ENCODE peak calls at places on chromosomes 13 and 19, in eight cellular contexts. One of them, this sample, is unnamed.

GRCh38 chr13:110912651-110913051 is 2.2 kb downstream of the ANKRD10 start:
- DNase-seq in heart right ventricle: no peak
- DNase-seq in cardiac fibroblast: peak
- DNase-seq in H4: no peak
- DNase-seq in activated B cell treated with CpG ODN at 0.5 μM for 24 hours: no peak
- DNase-seq in stimulated activated CD8-positive, alpha-beta memory T cell treated with anti-CD3 and anti-CD28 coated beads, Interleukin-4, amount 100 ng/mL, for 48 hours: no peak
- DNase-seq in activated CD4-positive, CD25-positive, alpha-beta regulatory T cell treated with anti-CD3 and anti-CD28 coated beads, Interleukin-2, amount 50 U/mL, for 16 hours: no peak
- DNase-seq in AG08395: peak
- DNase-seq in this sample: no peak

GRCh38 chr13:36673838-36674326 is at the start of gene SERTM1:
- DNase-seq in heart right ventricle: peak
- DNase-seq in cardiac fibroblast: peak
- DNase-seq in H4: no peak
- DNase-seq in activated B cell treated with CpG ODN at 0.5 μM for 24 hours: no peak
- DNase-seq in stimulated activated CD8-positive, alpha-beta memory T cell treated with anti-CD3 and anti-CD28 coated beads, Interleukin-4, amount 100 ng/mL, for 48 hours: no peak
- DNase-seq in activated CD4-positive, CD25-positive, alpha-beta regulatory T cell treated with anti-CD3 and anti-CD28 coated beads, Interleukin-2, amount 50 U/mL, for 16 hours: no peak
- DNase-seq in AG08395: no peak
- DNase-seq in this sample: peak

GRCh38 chr13:24063281-24063851 is 97.2 kb upstream of the SPATA13 start:
- DNase-seq in heart right ventricle: peak
- DNase-seq in cardiac fibroblast: no peak
- DNase-seq in H4: no peak
- DNase-seq in activated B cell treated with CpG ODN at 0.5 μM for 24 hours: no peak
- DNase-seq in stimulated activated CD8-positive, alpha-beta memory T cell treated with anti-CD3 and anti-CD28 coated beads, Interleukin-4, amount 100 ng/mL, for 48 hours: no peak
- DNase-seq in activated CD4-positive, CD25-positive, alpha-beta regulatory T cell treated with anti-CD3 and anti-CD28 coated beads, Interleukin-2, amount 50 U/mL, for 16 hours: no peak
- DNase-seq in AG08395: no peak
- DNase-seq in this sample: no peak

GRCh38 chr13:27264181-27264580 is 6.4 kb upstream of the RASL11A start:
- DNase-seq in heart right ventricle: no peak
- DNase-seq in cardiac fibroblast: peak
- DNase-seq in H4: no peak
- DNase-seq in activated B cell treated with CpG ODN at 0.5 μM for 24 hours: no peak
- DNase-seq in stimulated activated CD8-positive, alpha-beta memory T cell treated with anti-CD3 and anti-CD28 coated beads, Interleukin-4, amount 100 ng/mL, for 48 hours: no peak
- DNase-seq in activated CD4-positive, CD25-positive, alpha-beta regulatory T cell treated with anti-CD3 and anti-CD28 coated beads, Interleukin-2, amount 50 U/mL, for 16 hours: no peak
- DNase-seq in AG08395: peak
- DNase-seq in this sample: no peak

GRCh38 chr13:35833571-35834305 is 297.4 kb downstream of the DCLK1 start:
- DNase-seq in heart right ventricle: no peak
- DNase-seq in cardiac fibroblast: no peak
- DNase-seq in H4: no peak
- DNase-seq in activated B cell treated with CpG ODN at 0.5 μM for 24 hours: no peak
- DNase-seq in stimulated activated CD8-positive, alpha-beta memory T cell treated with anti-CD3 and anti-CD28 coated beads, Interleukin-4, amount 100 ng/mL, for 48 hours: no peak
- DNase-seq in activated CD4-positive, CD25-positive, alpha-beta regulatory T cell treated with anti-CD3 and anti-CD28 coated beads, Interleukin-2, amount 50 U/mL, for 16 hours: no peak
- DNase-seq in AG08395: no peak
- DNase-seq in this sample: no peak

GRCh38 chr13:101382086-101382485 is 34.2 kb downstream of the NALCN start:
- DNase-seq in heart right ventricle: no peak
- DNase-seq in cardiac fibroblast: no peak
- DNase-seq in H4: no peak
- DNase-seq in activated B cell treated with CpG ODN at 0.5 μM for 24 hours: no peak
- DNase-seq in stimulated activated CD8-positive, alpha-beta memory T cell treated with anti-CD3 and anti-CD28 coated beads, Interleukin-4, amount 100 ng/mL, for 48 hours: no peak
- DNase-seq in activated CD4-positive, CD25-positive, alpha-beta regulatory T cell treated with anti-CD3 and anti-CD28 coated beads, Interleukin-2, amount 50 U/mL, for 16 hours: no peak
- DNase-seq in AG08395: no peak
- DNase-seq in this sample: no peak

GRCh38 chr19:58212336-58213074 is 16.2 kb upstream of the ZNF544 start:
- DNase-seq in heart right ventricle: no peak
- DNase-seq in cardiac fibroblast: peak
- DNase-seq in H4: no peak
- DNase-seq in activated B cell treated with CpG ODN at 0.5 μM for 24 hours: no peak
- DNase-seq in stimulated activated CD8-positive, alpha-beta memory T cell treated with anti-CD3 and anti-CD28 coated beads, Interleukin-4, amount 100 ng/mL, for 48 hours: no peak
- DNase-seq in activated CD4-positive, CD25-positive, alpha-beta regulatory T cell treated with anti-CD3 and anti-CD28 coated beads, Interleukin-2, amount 50 U/mL, for 16 hours: no peak
- DNase-seq in AG08395: no peak
- DNase-seq in this sample: no peak

GRCh38 chr19:18264956-18265610 is 9.2 kb downstream of the IQCN start:
- DNase-seq in heart right ventricle: no peak
- DNase-seq in cardiac fibroblast: no peak
- DNase-seq in H4: no peak
- DNase-seq in activated B cell treated with CpG ODN at 0.5 μM for 24 hours: no peak
- DNase-seq in stimulated activated CD8-positive, alpha-beta memory T cell treated with anti-CD3 and anti-CD28 coated beads, Interleukin-4, amount 100 ng/mL, for 48 hours: no peak
- DNase-seq in activated CD4-positive, CD25-positive, alpha-beta regulatory T cell treated with anti-CD3 and anti-CD28 coated beads, Interleukin-2, amount 50 U/mL, for 16 hours: no peak
- DNase-seq in AG08395: no peak
- DNase-seq in this sample: no peak

GRCh38 chr19:53870485-53870844 is 2.8 kb downstream of the MYADM start:
- DNase-seq in heart right ventricle: no peak
- DNase-seq in cardiac fibroblast: no peak
- DNase-seq in H4: no peak
- DNase-seq in activated B cell treated with CpG ODN at 0.5 μM for 24 hours: peak
- DNase-seq in stimulated activated CD8-positive, alpha-beta memory T cell treated with anti-CD3 and anti-CD28 coated beads, Interleukin-4, amount 100 ng/mL, for 48 hours: no peak
- DNase-seq in activated CD4-positive, CD25-positive, alpha-beta regulatory T cell treated with anti-CD3 and anti-CD28 coated beads, Interleukin-2, amount 50 U/mL, for 16 hours: no peak
- DNase-seq in AG08395: peak
- DNase-seq in this sample: no peak

GRCh38 chr19:7888145-7888825 is at the start of gene LRRC8E:
- DNase-seq in heart right ventricle: no peak
- DNase-seq in cardiac fibroblast: peak
- DNase-seq in H4: no peak
- DNase-seq in activated B cell treated with CpG ODN at 0.5 μM for 24 hours: no peak
- DNase-seq in stimulated activated CD8-positive, alpha-beta memory T cell treated with anti-CD3 and anti-CD28 coated beads, Interleukin-4, amount 100 ng/mL, for 48 hours: peak
- DNase-seq in activated CD4-positive, CD25-positive, alpha-beta regulatory T cell treated with anti-CD3 and anti-CD28 coated beads, Interleukin-2, amount 50 U/mL, for 16 hours: no peak
- DNase-seq in AG08395: peak
- DNase-seq in this sample: no peak

GRCh38 chr13:51325837-51326236 is 13.7 kb upstream of the SERPINE3 start:
- DNase-seq in heart right ventricle: no peak
- DNase-seq in cardiac fibroblast: no peak
- DNase-seq in H4: no peak
- DNase-seq in activated B cell treated with CpG ODN at 0.5 μM for 24 hours: no peak
- DNase-seq in stimulated activated CD8-positive, alpha-beta memory T cell treated with anti-CD3 and anti-CD28 coated beads, Interleukin-4, amount 100 ng/mL, for 48 hours: no peak
- DNase-seq in activated CD4-positive, CD25-positive, alpha-beta regulatory T cell treated with anti-CD3 and anti-CD28 coated beads, Interleukin-2, amount 50 U/mL, for 16 hours: no peak
- DNase-seq in AG08395: no peak
- DNase-seq in this sample: no peak

GRCh38 chr19:51514866-51515481 is 13.4 kb upstream of the SIGLEC12 start:
- DNase-seq in heart right ventricle: no peak
- DNase-seq in cardiac fibroblast: peak
- DNase-seq in H4: peak
- DNase-seq in activated B cell treated with CpG ODN at 0.5 μM for 24 hours: no peak
- DNase-seq in stimulated activated CD8-positive, alpha-beta memory T cell treated with anti-CD3 and anti-CD28 coated beads, Interleukin-4, amount 100 ng/mL, for 48 hours: peak
- DNase-seq in activated CD4-positive, CD25-positive, alpha-beta regulatory T cell treated with anti-CD3 and anti-CD28 coated beads, Interleukin-2, amount 50 U/mL, for 16 hours: no peak
- DNase-seq in AG08395: peak
- DNase-seq in this sample: no peak